ENCODE peak calls at places on chromosomes 4 and X, in four cellular contexts. One of them, this sample, is unnamed.
A peak's percentile ranks its signal among the peaks of the same experiment; 100 is the strongest.

GRCh38 chrX:38142598-38142997 is 78.1 kb downstream of the SRPX start:
- DNase-seq in activated CD4-positive, alpha-beta T cell treated with anti-CD3 and anti-CD28 coated beads for 24 hours: no peak
- DNase-seq in germinal center: no peak
- DNase-seq in T-helper 22 cell: no peak
- DNase-seq in this sample: no peak

GRCh38 chrX:71212536-71212935 is 10.5 kb upstream of the GJB1 start:
- DNase-seq in activated CD4-positive, alpha-beta T cell treated with anti-CD3 and anti-CD28 coated beads for 24 hours: no peak
- DNase-seq in germinal center: no peak
- DNase-seq in T-helper 22 cell: no peak
- DNase-seq in this sample: no peak

GRCh38 chr4:85039526-85039925 is 73.0 kb upstream of the WDFY3 start:
- DNase-seq in activated CD4-positive, alpha-beta T cell treated with anti-CD3 and anti-CD28 coated beads for 24 hours: no peak
- DNase-seq in germinal center: no peak
- DNase-seq in T-helper 22 cell: no peak
- DNase-seq in this sample: no peak

GRCh38 chr4:48913346-48913745 is 6.8 kb upstream of the OCIAD2 start:
- DNase-seq in activated CD4-positive, alpha-beta T cell treated with anti-CD3 and anti-CD28 coated beads for 24 hours: no peak
- DNase-seq in germinal center: no peak
- DNase-seq in T-helper 22 cell: no peak
- DNase-seq in this sample: no peak

GRCh38 chrX:23511783-23512182 is 155.5 kb upstream of the PRDX4 start:
- DNase-seq in activated CD4-positive, alpha-beta T cell treated with anti-CD3 and anti-CD28 coated beads for 24 hours: no peak
- DNase-seq in germinal center: no peak
- DNase-seq in T-helper 22 cell: no peak
- DNase-seq in this sample: no peak

GRCh38 chr4:94974773-94975172 is 217.0 kb downstream of the BMPR1B start:
- DNase-seq in activated CD4-positive, alpha-beta T cell treated with anti-CD3 and anti-CD28 coated beads for 24 hours: no peak
- DNase-seq in germinal center: no peak
- DNase-seq in T-helper 22 cell: no peak
- DNase-seq in this sample: no peak

GRCh38 chr4:47390438-47391125 is 72.9 kb downstream of the COMMD8 start:
- DNase-seq in activated CD4-positive, alpha-beta T cell treated with anti-CD3 and anti-CD28 coated beads for 24 hours: no peak
- DNase-seq in germinal center: no peak
- DNase-seq in T-helper 22 cell: no peak
- DNase-seq in this sample: no peak

GRCh38 chrX:39518451-39519212 is 579.1 kb downstream of the BCOR start:
- DNase-seq in activated CD4-positive, alpha-beta T cell treated with anti-CD3 and anti-CD28 coated beads for 24 hours: no peak
- DNase-seq in germinal center: no peak
- DNase-seq in T-helper 22 cell: no peak
- DNase-seq in this sample: no peak

GRCh38 chrX:19592952-19593351 is 77.6 kb upstream of the MAP3K15 start:
- DNase-seq in activated CD4-positive, alpha-beta T cell treated with anti-CD3 and anti-CD28 coated beads for 24 hours: no peak
- DNase-seq in germinal center: no peak
- DNase-seq in T-helper 22 cell: no peak
- DNase-seq in this sample: no peak

GRCh38 chrX:53089224-53089842 is 4.6 kb upstream of the KANTR start:
- DNase-seq in activated CD4-positive, alpha-beta T cell treated with anti-CD3 and anti-CD28 coated beads for 24 hours: no peak
- DNase-seq in germinal center: peak; percentile 44
- DNase-seq in T-helper 22 cell: no peak
- DNase-seq in this sample: peak; percentile 29

GRCh38 chr4:7120341-7120740 is 52.5 kb upstream of the GRPEL1 start:
- DNase-seq in activated CD4-positive, alpha-beta T cell treated with anti-CD3 and anti-CD28 coated beads for 24 hours: no peak
- DNase-seq in germinal center: no peak
- DNase-seq in T-helper 22 cell: no peak
- DNase-seq in this sample: no peak

GRCh38 chr4:156298230-156298629 is 344.6 kb upstream of the CTSO start:
- DNase-seq in activated CD4-positive, alpha-beta T cell treated with anti-CD3 and anti-CD28 coated beads for 24 hours: no peak
- DNase-seq in germinal center: no peak
- DNase-seq in T-helper 22 cell: no peak
- DNase-seq in this sample: no peak